ENCODE peak calls at places on chromosomes 11 and 22, in eight cellular contexts. B is C1 segment of cervical spinal cord; D is foreskin fibroblast; K is iPS-NIHi11; X is IMR-90; H is stimulated activated CD4-positive, alpha-beta T cell treated with anti-CD3 and anti-CD28 coated beads, TNF-alpha, amount 100 ng/mL, for 4 hours; T is T-helper 1 cell; F is right lobe of liver. J is an unnamed sample.

GRCh38 chr11:6516865-6517264 is 19.8 kb downstream of the DNHD1 start:
- DNase-seq in H (no peak), B (no peak), F (no peak), D (no peak), T (no peak), X (no peak), K (no peak), J (no peak)

GRCh38 chr11:17256512-17256911 is 20.0 kb upstream of the NUCB2 start:
- DNase-seq in H (no peak), X (peak; percentile 99), B (no peak), F (no peak), T (no peak), D (peak; percentile 93), K (no peak), J (no peak)

GRCh38 chr11:128928400-128928799 is 14.3 kb downstream of the TP53AIP1 start:
- DNase-seq in K (no peak), F (no peak), H (no peak), B (no peak), X (peak; percentile 24), T (no peak), D (no peak), J (no peak)

GRCh38 chr11:64044730-64045386 is 9.1 kb downstream of the FLRT1 start:
- DNase-seq in F (no peak), D (peak; percentile 46), T (no peak), B (no peak), H (no peak), X (no peak), K (no peak), J (no peak)

GRCh38 chr11:73542175-73542574 is 55.7 kb downstream of the FAM168A start:
- DNase-seq in F (no peak), B (no peak), K (no peak), H (no peak), T (no peak), X (no peak), D (no peak), J (no peak)

GRCh38 chr22:36946436-36947158 is 33.2 kb downstream of the CSF2RB start:
- DNase-seq in K (no peak), X (no peak), B (no peak), H (no peak), D (peak; percentile 12), T (no peak), F (no peak), J (no peak)

GRCh38 chr11:131815631-131816030 is 445.2 kb downstream of the NTM start:
- DNase-seq in X (no peak), F (no peak), K (peak; percentile 37), H (no peak), T (no peak), B (no peak), D (no peak), J (no peak)

GRCh38 chr22:37492428-37493344 is 6.5 kb upstream of the MFNG start:
- DNase-seq in B (no peak), F (no peak), T (no peak), X (peak; percentile 59), D (peak; percentile 80), H (peak; percentile 34), K (peak; percentile 77), J (no peak)

GRCh38 chr11:119910056-119910455 is 181.1 kb upstream of the NECTIN1 start:
- DNase-seq in T (no peak), F (no peak), X (no peak), D (no peak), K (no peak), B (no peak), H (no peak), J (no peak)

GRCh38 chr11:17561466-17562001 is 14.5 kb downstream of the OTOG start:
- DNase-seq in H (no peak), B (no peak), T (no peak), K (no peak), F (no peak), D (no peak), X (no peak), J (no peak)

GRCh38 chr11:47603295-47603694 is 9.1 kb upstream of the C1QTNF4 start:
- DNase-seq in D (no peak), X (peak; percentile 37), K (no peak), F (no peak), B (no peak), H (no peak), T (no peak), J (no peak)

GRCh38 chr11:65918211-65919150 is at the start of gene C11orf68:
- DNase-seq in D (no peak), F (no peak), H (no peak), K (no peak), B (peak; percentile 50), X (no peak), T (no peak), J (no peak)

J was measured in amygdala.